ENCODE peak calls at places on chromosomes 12 and 14, in four cellular contexts. P, T, K and A are unnamed samples.

GRCh38 chr14:64610049-64610746 is 60.4 kb downstream of the PPP1R36 start:
- DNase-seq in K (no peak), P (no peak), T (no peak), A (no peak)

GRCh38 chr14:84340938-84341337 is 1189.0 kb upstream of the FLRT2 start:
- DNase-seq in T (no peak), P (no peak), K (no peak), A (no peak)

GRCh38 chr12:39010406-39010805 is 105.0 kb upstream of the CPNE8 start:
- DNase-seq in T (no peak), P (no peak), K (no peak), A (peak)

GRCh38 chr14:75896341-75896740 is 85.5 kb downstream of the TGFB3 start:
- DNase-seq in K (no peak), T (no peak), P (no peak), A (no peak)

GRCh38 chr14:54343276-54344121 is 53.3 kb upstream of the CDKN3 start:
- DNase-seq in T (no peak), P (peak), K (no peak), A (no peak)

GRCh38 chr12:40207551-40207950 is 17.2 kb upstream of the LRRK2 start:
- DNase-seq in T (no peak), P (no peak), K (no peak), A (no peak)

GRCh38 chr12:77923882-77924281 is 93.2 kb downstream of the NAV3 start:
- DNase-seq in K (no peak), T (no peak), P (no peak), A (no peak)

GRCh38 chr12:1830401-1830845 is 10.1 kb downstream of the LRTM2 start:
- DNase-seq in K (no peak), P (no peak), T (peak), A (no peak)

GRCh38 chr12:6860942-6861341 is 6.4 kb upstream of the TPI1 start:
- DNase-seq in T (no peak), P (no peak), K (no peak), A (no peak)

GRCh38 chr12:109189291-109189690 is 72.9 kb downstream of the ACACB start:
- DNase-seq in T (no peak), K (no peak), P (no peak), A (no peak)

GRCh38 chr12:123398918-123399617 is 15.1 kb downstream of the KMT5A start:
- DNase-seq in K (no peak), P (peak), T (peak), A (no peak)

GRCh38 chr14:68977137-68977740 is 1.9 kb downstream of the ACTN1 start:
- DNase-seq in T (no peak), P (no peak), K (no peak), A (no peak)

GRCh38 chr14:34951286-34951685 is 31.5 kb upstream of the SRP54 start:
- DNase-seq in K (no peak), P (no peak), T (no peak), A (no peak)

GRCh38 chr14:38389666-38390065 is 133.8 kb upstream of the CLEC14A start:
- DNase-seq in K (no peak), T (no peak), P (no peak), A (no peak)

GRCh38 chr12:26941251-26941650 is 3.0 kb downstream of the FGFR1OP2 start:
- DNase-seq in K (no peak), T (no peak), P (no peak), A (no peak)

GRCh38 chr14:60515244-60515695 is 6.3 kb downstream of the SIX6 start:
- DNase-seq in T (no peak), K (no peak), P (no peak), A (no peak)

GRCh38 chr12:102220736-102221135 is 23.1 kb upstream of the PMCH start:
- DNase-seq in K (no peak), T (no peak), P (no peak), A (no peak)

GRCh38 chr12:56631790-56632700 is 1.9 kb upstream of the BAZ2A start:
- DNase-seq in T (peak), K (peak), P (peak), A (peak)

GRCh38 chr14:100677152-100677924 is 49.4 kb upstream of the DLK1 start:
- DNase-seq in T (no peak), P (peak), K (no peak), A (no peak)

GRCh38 chr12:66008985-66009384 is 121.6 kb downstream of the LLPH start:
- DNase-seq in K (no peak), P (no peak), T (no peak), A (no peak)

GRCh38 chr12:123005081-123005626 is 24.7 kb downstream of the ARL6IP4 start:
- DNase-seq in T (no peak), P (no peak), K (no peak), A (no peak)

GRCh38 chr12:62299617-62300016 is 39.4 kb downstream of the USP15 start:
- DNase-seq in P (no peak), T (no peak), K (no peak), A (no peak)

GRCh38 chr12:113186033-113186365 is 478 bp downstream of the RITA1 start:
- DNase-seq in T (no peak), P (no peak), K (no peak), A (no peak)

GRCh38 chr14:71610797-71611196 is 321.4 kb upstream of the RGS6 start:
- DNase-seq in T (no peak), P (no peak), K (no peak), A (no peak)

GRCh38 chr14:64729386-64730060 is 25.3 kb downstream of the PLEKHG3 start:
- DNase-seq in P (no peak), T (peak), K (no peak), A (no peak)

GRCh38 chr14:52661314-52661713 is 34.0 kb downstream of the ERO1A start:
- DNase-seq in T (no peak), K (no peak), P (no peak), A (no peak)

GRCh38 chr12:110122929-110123328 is 1.2 kb upstream of the IFT81 start:
- DNase-seq in P (no peak), T (no peak), K (no peak), A (no peak)

GRCh38 chr12:89552376-89552775 is 26.5 kb upstream of the POC1B start:
- DNase-seq in T (no peak), K (no peak), P (no peak), A (no peak)

GRCh38 chr14:50389668-50390441 is 6.8 kb downstream of the CDKL1 start:
- DNase-seq in T (no peak), K (no peak), P (no peak), A (no peak)

GRCh38 chr14:65282909-65283253 is 129.6 kb upstream of the FUT8 start:
- DNase-seq in T (no peak), K (no peak), P (no peak), A (no peak)

GRCh38 chr12:14833952-14834351 is 9.4 kb downstream of the ART4 start:
- DNase-seq in K (no peak), T (no peak), P (no peak), A (no peak)

GRCh38 chr12:22729431-22729830 is 104.5 kb downstream of the ETNK1 start:
- DNase-seq in K (no peak), T (no peak), P (no peak), A (no peak)

GRCh38 chr12:110537605-110538409 is 35.7 kb downstream of the RAD9B start:
- DNase-seq in K (no peak), P (peak), T (no peak), A (no peak)

GRCh38 chr12:116288735-116289134 is 11.2 kb upstream of the MED13L start:
- DNase-seq in P (no peak), K (no peak), T (no peak), A (no peak)

GRCh38 chr14:75147423-75148071 is 20.7 kb upstream of the NEK9 start:
- DNase-seq in K (no peak), P (peak), T (peak), A (peak)

GRCh38 chr12:29754235-29755189 is 29.2 kb downstream of the TMTC1 start:
- DNase-seq in T (no peak), P (peak), K (no peak), A (no peak)

GRCh38 chr14:32468955-32469354 is 139.9 kb downstream of the AKAP6 start:
- DNase-seq in K (no peak), T (no peak), P (no peak), A (no peak)

GRCh38 chr12:92602476-92602875 is 100.3 kb upstream of the PLEKHG7 start:
- DNase-seq in P (no peak), T (no peak), K (no peak), A (no peak)

GRCh38 chr12:129753596-129753995 is 150.2 kb downstream of the TMEM132D start:
- DNase-seq in T (no peak), K (no peak), P (no peak), A (no peak)

GRCh38 chr12:50509009-50509663 is 4.4 kb downstream of the DIP2B start:
- DNase-seq in K (no peak), P (no peak), T (no peak), A (no peak)